ENCODE peak calls at places on chromosomes 11 and 22, in four cellular contexts. One of them, this sample, is unnamed.

GRCh38 chr11:2820976-2821375 is 64.6 kb downstream of the CDKN1C start:
- DNase-seq in HS-27A: no peak
- DNase-seq in activated CD8-positive, alpha-beta T cell treated with anti-CD3 and anti-CD28 coated beads, Interleukin-2, amount 10 ng/mL, durations not matched to agents 7 days and 5 days: no peak
- DNase-seq in T-helper 1 cell: no peak
- DNase-seq in this sample: no peak

GRCh38 chr11:11789735-11790369 is 51.9 kb upstream of the USP47 start:
- DNase-seq in HS-27A: no peak
- DNase-seq in activated CD8-positive, alpha-beta T cell treated with anti-CD3 and anti-CD28 coated beads, Interleukin-2, amount 10 ng/mL, durations not matched to agents 7 days and 5 days: no peak
- DNase-seq in T-helper 1 cell: no peak
- DNase-seq in this sample: peak; percentile 47

GRCh38 chr11:111448420-111448819 is 63.8 kb downstream of the BTG4 start:
- DNase-seq in HS-27A: no peak
- DNase-seq in activated CD8-positive, alpha-beta T cell treated with anti-CD3 and anti-CD28 coated beads, Interleukin-2, amount 10 ng/mL, durations not matched to agents 7 days and 5 days: no peak
- DNase-seq in T-helper 1 cell: no peak
- DNase-seq in this sample: no peak

GRCh38 chr11:36065436-36065835 is 121.6 kb downstream of the LDLRAD3 start:
- DNase-seq in HS-27A: no peak
- DNase-seq in activated CD8-positive, alpha-beta T cell treated with anti-CD3 and anti-CD28 coated beads, Interleukin-2, amount 10 ng/mL, durations not matched to agents 7 days and 5 days: no peak
- DNase-seq in T-helper 1 cell: no peak
- DNase-seq in this sample: peak; percentile 57

GRCh38 chr22:46406349-46406748 is 70.8 kb downstream of the TRMU start:
- DNase-seq in HS-27A: no peak
- DNase-seq in activated CD8-positive, alpha-beta T cell treated with anti-CD3 and anti-CD28 coated beads, Interleukin-2, amount 10 ng/mL, durations not matched to agents 7 days and 5 days: no peak
- DNase-seq in T-helper 1 cell: no peak
- DNase-seq in this sample: no peak

GRCh38 chr11:60786811-60787567 is 1.9 kb downstream of the MS4A10 start:
- DNase-seq in HS-27A: no peak
- DNase-seq in activated CD8-positive, alpha-beta T cell treated with anti-CD3 and anti-CD28 coated beads, Interleukin-2, amount 10 ng/mL, durations not matched to agents 7 days and 5 days: no peak
- DNase-seq in T-helper 1 cell: no peak
- DNase-seq in this sample: peak; percentile 93

GRCh38 chr22:37295946-37296345 is 13.6 kb downstream of the CYTH4 start:
- DNase-seq in HS-27A: no peak
- DNase-seq in activated CD8-positive, alpha-beta T cell treated with anti-CD3 and anti-CD28 coated beads, Interleukin-2, amount 10 ng/mL, durations not matched to agents 7 days and 5 days: no peak
- DNase-seq in T-helper 1 cell: no peak
- DNase-seq in this sample: no peak

GRCh38 chr11:11722246-11722645 is 100.4 kb upstream of the GALNT18 start:
- DNase-seq in HS-27A: no peak
- DNase-seq in activated CD8-positive, alpha-beta T cell treated with anti-CD3 and anti-CD28 coated beads, Interleukin-2, amount 10 ng/mL, durations not matched to agents 7 days and 5 days: no peak
- DNase-seq in T-helper 1 cell: no peak
- DNase-seq in this sample: no peak

GRCh38 chr11:103953797-103954495 is 82.5 kb upstream of the DDI1 start:
- DNase-seq in HS-27A: no peak
- DNase-seq in activated CD8-positive, alpha-beta T cell treated with anti-CD3 and anti-CD28 coated beads, Interleukin-2, amount 10 ng/mL, durations not matched to agents 7 days and 5 days: no peak
- DNase-seq in T-helper 1 cell: no peak
- DNase-seq in this sample: no peak

GRCh38 chr11:79066456-79067354 is 374.1 kb downstream of the TENM4 start:
- DNase-seq in HS-27A: no peak
- DNase-seq in activated CD8-positive, alpha-beta T cell treated with anti-CD3 and anti-CD28 coated beads, Interleukin-2, amount 10 ng/mL, durations not matched to agents 7 days and 5 days: no peak
- DNase-seq in T-helper 1 cell: no peak
- DNase-seq in this sample: no peak

GRCh38 chr22:47395481-47395880 is 633.0 kb downstream of the TBC1D22A start:
- DNase-seq in HS-27A: no peak
- DNase-seq in activated CD8-positive, alpha-beta T cell treated with anti-CD3 and anti-CD28 coated beads, Interleukin-2, amount 10 ng/mL, durations not matched to agents 7 days and 5 days: no peak
- DNase-seq in T-helper 1 cell: no peak
- DNase-seq in this sample: peak; percentile 37

GRCh38 chr11:44243633-44244343 is 66.2 kb downstream of the ALX4 start:
- DNase-seq in HS-27A: peak; percentile 62
- DNase-seq in activated CD8-positive, alpha-beta T cell treated with anti-CD3 and anti-CD28 coated beads, Interleukin-2, amount 10 ng/mL, durations not matched to agents 7 days and 5 days: no peak
- DNase-seq in T-helper 1 cell: no peak
- DNase-seq in this sample: peak; percentile 75

GRCh38 chr22:43375951-43376455 is 32.8 kb upstream of the SCUBE1 start:
- DNase-seq in HS-27A: no peak
- DNase-seq in activated CD8-positive, alpha-beta T cell treated with anti-CD3 and anti-CD28 coated beads, Interleukin-2, amount 10 ng/mL, durations not matched to agents 7 days and 5 days: no peak
- DNase-seq in T-helper 1 cell: no peak
- DNase-seq in this sample: peak; percentile 3

GRCh38 chr11:17371614-17372013 is 16.8 kb downstream of the KCNJ11 start:
- DNase-seq in HS-27A: no peak
- DNase-seq in activated CD8-positive, alpha-beta T cell treated with anti-CD3 and anti-CD28 coated beads, Interleukin-2, amount 10 ng/mL, durations not matched to agents 7 days and 5 days: no peak
- DNase-seq in T-helper 1 cell: no peak
- DNase-seq in this sample: peak; percentile 64

GRCh38 chr11:116257092-116257491 is 515.7 kb downstream of the BUD13 start:
- DNase-seq in HS-27A: no peak
- DNase-seq in activated CD8-positive, alpha-beta T cell treated with anti-CD3 and anti-CD28 coated beads, Interleukin-2, amount 10 ng/mL, durations not matched to agents 7 days and 5 days: no peak
- DNase-seq in T-helper 1 cell: no peak
- DNase-seq in this sample: no peak

GRCh38 chr11:47550288-47551052 is 2.5 kb downstream of the CELF1 start:
- DNase-seq in HS-27A: no peak
- DNase-seq in activated CD8-positive, alpha-beta T cell treated with anti-CD3 and anti-CD28 coated beads, Interleukin-2, amount 10 ng/mL, durations not matched to agents 7 days and 5 days: no peak
- DNase-seq in T-helper 1 cell: no peak
- DNase-seq in this sample: no peak

GRCh38 chr22:43136255-43136654 is 6.9 kb downstream of the MCAT start:
- DNase-seq in HS-27A: no peak
- DNase-seq in activated CD8-positive, alpha-beta T cell treated with anti-CD3 and anti-CD28 coated beads, Interleukin-2, amount 10 ng/mL, durations not matched to agents 7 days and 5 days: peak; percentile 55
- DNase-seq in T-helper 1 cell: no peak
- DNase-seq in this sample: peak; percentile 55

GRCh38 chr22:24473278-24473677 is 21.9 kb upstream of the UPB1 start:
- DNase-seq in HS-27A: no peak
- DNase-seq in activated CD8-positive, alpha-beta T cell treated with anti-CD3 and anti-CD28 coated beads, Interleukin-2, amount 10 ng/mL, durations not matched to agents 7 days and 5 days: no peak
- DNase-seq in T-helper 1 cell: no peak
- DNase-seq in this sample: no peak

GRCh38 chr11:118342503-118343161 is at the start of gene CD3D:
- DNase-seq in HS-27A: no peak
- DNase-seq in activated CD8-positive, alpha-beta T cell treated with anti-CD3 and anti-CD28 coated beads, Interleukin-2, amount 10 ng/mL, durations not matched to agents 7 days and 5 days: peak; percentile 78
- DNase-seq in T-helper 1 cell: peak; percentile 63
- DNase-seq in this sample: no peak

GRCh38 chr22:33271390-33272161 is 213.4 kb upstream of the SYN3 start:
- DNase-seq in HS-27A: no peak
- DNase-seq in activated CD8-positive, alpha-beta T cell treated with anti-CD3 and anti-CD28 coated beads, Interleukin-2, amount 10 ng/mL, durations not matched to agents 7 days and 5 days: no peak
- DNase-seq in T-helper 1 cell: no peak
- DNase-seq in this sample: peak; percentile 42

GRCh38 chr22:37627545-37627944 is 11.9 kb upstream of the SH3BP1 start:
- DNase-seq in HS-27A: no peak
- DNase-seq in activated CD8-positive, alpha-beta T cell treated with anti-CD3 and anti-CD28 coated beads, Interleukin-2, amount 10 ng/mL, durations not matched to agents 7 days and 5 days: peak; percentile 67
- DNase-seq in T-helper 1 cell: no peak
- DNase-seq in this sample: no peak

GRCh38 chr11:119169272-119169719 is 771 bp downstream of the NLRX1 start:
- DNase-seq in HS-27A: no peak
- DNase-seq in activated CD8-positive, alpha-beta T cell treated with anti-CD3 and anti-CD28 coated beads, Interleukin-2, amount 10 ng/mL, durations not matched to agents 7 days and 5 days: peak; percentile 55
- DNase-seq in T-helper 1 cell: no peak
- DNase-seq in this sample: peak; percentile 20

GRCh38 chr22:42061041-42061440 is 9.6 kb downstream of the NAGA start:
- DNase-seq in HS-27A: no peak
- DNase-seq in activated CD8-positive, alpha-beta T cell treated with anti-CD3 and anti-CD28 coated beads, Interleukin-2, amount 10 ng/mL, durations not matched to agents 7 days and 5 days: no peak
- DNase-seq in T-helper 1 cell: no peak
- DNase-seq in this sample: no peak

GRCh38 chr11:100970273-100971164 is 159.1 kb downstream of the PGR start:
- DNase-seq in HS-27A: no peak
- DNase-seq in activated CD8-positive, alpha-beta T cell treated with anti-CD3 and anti-CD28 coated beads, Interleukin-2, amount 10 ng/mL, durations not matched to agents 7 days and 5 days: no peak
- DNase-seq in T-helper 1 cell: no peak
- DNase-seq in this sample: peak; percentile 40

GRCh38 chr11:59601788-59602187 is 13.8 kb downstream of the OSBP start:
- DNase-seq in HS-27A: no peak
- DNase-seq in activated CD8-positive, alpha-beta T cell treated with anti-CD3 and anti-CD28 coated beads, Interleukin-2, amount 10 ng/mL, durations not matched to agents 7 days and 5 days: no peak
- DNase-seq in T-helper 1 cell: no peak
- DNase-seq in this sample: no peak

GRCh38 chr22:46055176-46055850 is 78.4 kb upstream of the WNT7B start:
- DNase-seq in HS-27A: no peak
- DNase-seq in activated CD8-positive, alpha-beta T cell treated with anti-CD3 and anti-CD28 coated beads, Interleukin-2, amount 10 ng/mL, durations not matched to agents 7 days and 5 days: no peak
- DNase-seq in T-helper 1 cell: no peak
- DNase-seq in this sample: no peak

GRCh38 chr11:70771099-70771885 is 373.0 kb downstream of the CTTN start:
- DNase-seq in HS-27A: no peak
- DNase-seq in activated CD8-positive, alpha-beta T cell treated with anti-CD3 and anti-CD28 coated beads, Interleukin-2, amount 10 ng/mL, durations not matched to agents 7 days and 5 days: no peak
- DNase-seq in T-helper 1 cell: no peak
- DNase-seq in this sample: no peak

GRCh38 chr11:75771646-75772410 is 3.2 kb downstream of the DGAT2 start:
- DNase-seq in HS-27A: no peak
- DNase-seq in activated CD8-positive, alpha-beta T cell treated with anti-CD3 and anti-CD28 coated beads, Interleukin-2, amount 10 ng/mL, durations not matched to agents 7 days and 5 days: no peak
- DNase-seq in T-helper 1 cell: no peak
- DNase-seq in this sample: peak; percentile 77

GRCh38 chr22:43151251-43152000 is at the start of gene TSPO:
- DNase-seq in HS-27A: no peak
- DNase-seq in activated CD8-positive, alpha-beta T cell treated with anti-CD3 and anti-CD28 coated beads, Interleukin-2, amount 10 ng/mL, durations not matched to agents 7 days and 5 days: peak; percentile 59
- DNase-seq in T-helper 1 cell: peak; percentile 58
- DNase-seq in this sample: peak; percentile 44

GRCh38 chr22:22235564-22235963 is 9.0 kb upstream of the VPREB1 start:
- DNase-seq in HS-27A: no peak
- DNase-seq in activated CD8-positive, alpha-beta T cell treated with anti-CD3 and anti-CD28 coated beads, Interleukin-2, amount 10 ng/mL, durations not matched to agents 7 days and 5 days: peak; percentile 63
- DNase-seq in T-helper 1 cell: peak; percentile 36
- DNase-seq in this sample: peak; percentile 26

GRCh38 chr11:62554377-62554776 is 7.8 kb upstream of the AHNAK start:
- DNase-seq in HS-27A: no peak
- DNase-seq in activated CD8-positive, alpha-beta T cell treated with anti-CD3 and anti-CD28 coated beads, Interleukin-2, amount 10 ng/mL, durations not matched to agents 7 days and 5 days: no peak
- DNase-seq in T-helper 1 cell: no peak
- DNase-seq in this sample: no peak